ENCODE peak calls at places on chromosomes 1 and 21, in four cellular contexts. B is NT2/D1, Y is upper lobe of right lung, M is cardiac muscle cell. C is an unnamed sample.

GRCh38 chr1:248873993-248874671 is 15.2 kb upstream of the ZNF692 start:
- DNase-seq in B (peak), Y (peak), M (peak), C (no peak)

GRCh38 chr1:58726581-58726980 is 26.7 kb upstream of the MYSM1 start:
- DNase-seq in B (no peak), Y (no peak), M (no peak), C (no peak)

GRCh38 chr1:110055493-110056283 is 14.8 kb downstream of the ALX3 start:
- DNase-seq in B (no peak), M (no peak), Y (no peak), C (no peak)

GRCh38 chr1:215243275-215244054 is 160.9 kb downstream of the KCNK2 start:
- DNase-seq in Y (no peak), M (no peak), B (no peak), C (no peak)

GRCh38 chr1:17581389-17582123 is 42.1 kb downstream of the ARHGEF10L start:
- DNase-seq in Y (no peak), M (no peak), B (no peak), C (no peak)

GRCh38 chr1:44707959-44708831 is 22.8 kb downstream of the RNU5D-1 start:
- DNase-seq in Y (no peak), M (peak), B (no peak), C (no peak)

GRCh38 chr1:69846267-69846666 is 278.5 kb downstream of the LRRC7 start:
- DNase-seq in B (no peak), M (no peak), Y (no peak), C (no peak)

GRCh38 chr1:222240536-222241181 is 307.2 kb downstream of the HHIPL2 start:
- DNase-seq in B (no peak), Y (no peak), M (no peak), C (peak)

GRCh38 chr1:51629918-51630317 is 13.0 kb downstream of the OSBPL9 start:
- DNase-seq in B (no peak), Y (no peak), M (no peak), C (no peak)

GRCh38 chr1:15371610-15372539 is 37.8 kb upstream of the EFHD2 start:
- DNase-seq in B (no peak), M (no peak), Y (no peak), C (no peak)

GRCh38 chr1:170705981-170706380 is 42.0 kb downstream of the PRRX1 start:
- DNase-seq in B (no peak), Y (no peak), M (no peak), C (no peak)

GRCh38 chr1:62823556-62823955 is 39.6 kb downstream of the ATG4C start:
- DNase-seq in Y (no peak), M (no peak), B (no peak), C (no peak)

GRCh38 chr1:27663735-27664119 is 8.3 kb downstream of the IFI6 start:
- DNase-seq in B (no peak), M (no peak), Y (no peak), C (no peak)

GRCh38 chr1:220093361-220094015 is 444 bp upstream of the IARS2 start:
- DNase-seq in Y (no peak), B (no peak), M (peak), C (no peak)

GRCh38 chr1:101407505-101408211 is 170.8 kb downstream of the S1PR1 start:
- DNase-seq in B (no peak), Y (no peak), M (no peak), C (no peak)

GRCh38 chr1:8238141-8239038 is 79.5 kb upstream of the SLC45A1 start:
- DNase-seq in Y (no peak), B (no peak), M (no peak), C (peak)

GRCh38 chr1:17120962-17121837 is 1.9 kb upstream of the PADI2 start:
- DNase-seq in Y (no peak), M (peak), B (no peak), C (no peak)

GRCh38 chr1:3396411-3396810 is 58.1 kb upstream of the ARHGEF16 start:
- DNase-seq in B (no peak), Y (no peak), M (no peak), C (no peak)

GRCh38 chr1:3393024-3393986 is 61.2 kb upstream of the ARHGEF16 start:
- DNase-seq in Y (no peak), B (no peak), M (peak), C (no peak)

GRCh38 chr1:3397311-3397710 is 57.2 kb upstream of the ARHGEF16 start:
- DNase-seq in Y (no peak), B (no peak), M (no peak), C (no peak)

GRCh38 chr1:3391711-3392110 is 62.8 kb upstream of the ARHGEF16 start:
- DNase-seq in B (no peak), Y (no peak), M (peak), C (no peak)

GRCh38 chr1:3393987-3394920 is 60.2 kb upstream of the ARHGEF16 start:
- DNase-seq in B (no peak), M (no peak), Y (no peak), C (no peak)
- H3K4me3 ChIP-seq in B (peak), M (peak), Y (no peak), C (no peak)

GRCh38 chr1:61353797-61354406 is 271.5 kb downstream of the NFIA start:
- DNase-seq in M (no peak), Y (no peak), B (no peak), C (no peak)

GRCh38 chr1:61358770-61359455 is 276.6 kb downstream of the NFIA start:
- DNase-seq in Y (no peak), B (no peak), M (no peak), C (no peak)

GRCh38 chr1:61352845-61353435 is 270.6 kb downstream of the NFIA start:
- DNase-seq in M (no peak), Y (no peak), B (peak), C (no peak)

GRCh38 chr1:61357539-61357938 is 275.2 kb downstream of the NFIA start:
- DNase-seq in M (no peak), B (no peak), Y (no peak), C (no peak)

GRCh38 chr1:61356995-61357394 is 274.6 kb downstream of the NFIA start:
- DNase-seq in B (no peak), M (no peak), Y (no peak), C (no peak)
- H3K4me3 ChIP-seq in B (no peak), M (no peak), Y (no peak), C (no peak)

GRCh38 chr1:83775977-83776603 is 222.8 kb downstream of the TTLL7 start:
- DNase-seq in Y (no peak), B (no peak), M (no peak), C (no peak)

GRCh38 chr1:83781667-83782066 is 217.3 kb downstream of the TTLL7 start:
- DNase-seq in Y (no peak), B (no peak), M (no peak), C (no peak)

DNA sequence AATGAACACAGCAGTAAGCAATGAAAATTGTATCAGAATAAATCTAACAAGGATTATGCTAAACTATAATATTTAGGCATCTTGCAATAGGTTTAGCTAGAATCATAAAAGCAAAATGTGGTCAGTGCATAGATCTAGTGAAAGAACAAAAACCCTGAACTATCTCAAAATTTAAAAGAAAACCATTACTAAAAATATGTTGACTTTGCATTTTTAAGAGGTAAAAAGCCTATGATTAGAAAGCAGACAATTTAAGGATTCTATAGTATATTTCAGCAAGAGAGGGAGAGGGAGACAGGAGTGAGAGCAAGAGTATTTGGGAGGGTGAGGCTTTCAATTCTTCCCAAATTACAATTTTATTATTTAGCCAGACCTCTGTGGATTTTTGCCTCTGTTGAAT is 219.4 kb downstream of the TTLL7 start:
- DNase-seq in M (no peak), B (no peak), Y (no peak), C (no peak)
- H3K4me3 ChIP-seq in M (no peak), B (no peak), Y (no peak), C (no peak)

GRCh38 chr1:78619803-78620579 is at the start of gene IFI44L:
- DNase-seq in B (no peak), Y (no peak), M (no peak), C (peak)
- H3K4me3 ChIP-seq in B (no peak), Y (peak), M (no peak), C (peak)

DNA sequence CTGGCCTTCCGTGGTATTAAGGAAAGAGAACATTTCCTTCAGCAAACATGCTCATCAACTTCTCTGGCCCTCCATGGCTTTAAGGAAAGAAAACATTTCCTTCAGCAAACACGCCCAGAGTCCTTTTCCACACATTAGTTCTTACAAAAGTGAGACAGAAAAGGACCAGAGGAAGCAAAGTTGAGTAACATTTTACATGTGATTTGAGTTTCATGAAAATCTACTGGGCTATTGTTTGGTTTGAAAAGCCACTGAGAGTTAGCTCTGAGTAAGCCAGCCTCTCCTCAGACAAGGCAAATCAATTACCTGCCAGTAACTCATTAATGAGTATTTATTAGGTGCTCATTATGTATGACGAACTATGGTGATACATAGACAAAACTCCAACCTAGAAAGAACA is 78.0 kb downstream of the NID1 start:
- DNase-seq in M (no peak), Y (no peak), B (no peak), C (no peak)
- H3K4me3 ChIP-seq in M (no peak), Y (no peak), B (no peak), C (no peak)

GRCh38 chr21:25639922-25640670 is 1.0 kb downstream of the JAM2 start:
- DNase-seq in Y (no peak), M (peak), B (peak), C (no peak)
- H3K4me3 ChIP-seq in Y (peak), M (peak), B (peak), C (peak)

GRCh38 chr1:200033511-200034261 is 6.2 kb downstream of the NR5A2 start:
- DNase-seq in Y (no peak), B (no peak), M (no peak), C (no peak)

GRCh38 chr1:200029624-200030074 is 2.1 kb downstream of the NR5A2 start:
- DNase-seq in M (no peak), B (no peak), Y (no peak), C (no peak)

GRCh38 chr1:200028586-200029034 is 1.1 kb downstream of the NR5A2 start:
- DNase-seq in B (no peak), Y (no peak), M (no peak), C (no peak)

GRCh38 chr1:200029035-200029623 is 1.6 kb downstream of the NR5A2 start:
- DNase-seq in M (peak), Y (peak), B (no peak), C (no peak)

GRCh38 chr1:200030791-200031190 is 3.3 kb downstream of the NR5A2 start:
- DNase-seq in Y (no peak), M (no peak), B (no peak), C (no peak)
- H3K4me3 ChIP-seq in Y (no peak), M (no peak), B (no peak), C (no peak)